ENCODE peak calls at places on chromosomes 3 and 15, in five cellular contexts. V is mesothelial cell of epicardium, W is prostate gland, Q is cardiac muscle cell, N is fibroblast of lung. E is an unnamed sample.

GRCh38 chr3:66395635-66396034 is 105.2 kb downstream of the LRIG1 start:
- DNase-seq in Q (no peak), W (no peak), N (no peak), V (no peak), E (no peak)

GRCh38 chr3:167783781-167784180 is 48.3 kb downstream of the SERPINI1 start:
- DNase-seq in Q (no peak), W (no peak), N (no peak), V (no peak), E (no peak)

GRCh38 chr3:48334605-48335004 is 1.1 kb upstream of the SPINK8 start:
- DNase-seq in V (no peak), W (no peak), N (no peak), Q (no peak), E (no peak)

GRCh38 chr3:12947504-12948369 is 106.4 kb upstream of the RPL32 start:
- DNase-seq in N (peak; percentile 75), W (peak; percentile 64), Q (no peak), V (peak; percentile 51), E (no peak)

GRCh38 chr3:187741403-187742350 is 3.6 kb downstream of the BCL6 start:
- DNase-seq in V (peak; percentile 74), W (peak; percentile 67), N (peak; percentile 91), Q (peak; percentile 72), E (peak; percentile 68)

GRCh38 chr3:95029644-95030043 is 966.8 kb downstream of the NSUN3 start:
- DNase-seq in W (no peak), Q (no peak), N (no peak), V (no peak), E (no peak)

GRCh38 chr3:181383760-181384159 is 328.0 kb upstream of the SOX2 start:
- DNase-seq in N (no peak), W (no peak), V (no peak), Q (no peak), E (no peak)

GRCh38 chr3:57948782-57949242 is 59.4 kb upstream of the FLNB start:
- DNase-seq in Q (no peak), V (no peak), N (no peak), W (no peak), E (no peak)

GRCh38 chr3:151404316-151404715 is 19.8 kb upstream of the P2RY12 start:
- DNase-seq in Q (no peak), W (no peak), N (peak; percentile 44), V (no peak), E (no peak)

GRCh38 chr15:66826504-66826903 is 124.5 kb downstream of the SMAD6 start:
- DNase-seq in W (no peak), Q (no peak), V (no peak), N (no peak), E (no peak)

GRCh38 chr15:38130739-38131498 is 121.7 kb upstream of the SPRED1 start:
- DNase-seq in W (peak; percentile 7), Q (no peak), V (peak; percentile 58), N (peak; percentile 99), E (no peak)

GRCh38 chr3:55482496-55483195 is 4.5 kb downstream of the WNT5A start:
- DNase-seq in V (peak; percentile 59), Q (peak; percentile 66), W (no peak), N (peak; percentile 54), E (peak; percentile 34)

GRCh38 chr3:55483196-55484095 is 3.7 kb downstream of the WNT5A start:
- DNase-seq in N (peak; percentile 27), W (no peak), V (no peak), Q (peak; percentile 38), E (peak; percentile 21)

GRCh38 chr3:55484191-55484644 is 2.9 kb downstream of the WNT5A start:
- DNase-seq in Q (peak; percentile 30), W (no peak), N (peak; percentile 19), V (no peak), E (no peak)

GRCh38 chr3:55481918-55482495 is 5.1 kb downstream of the WNT5A start:
- DNase-seq in V (no peak), Q (peak; percentile 45), W (no peak), N (peak; percentile 39), E (peak; percentile 68)

DNA sequence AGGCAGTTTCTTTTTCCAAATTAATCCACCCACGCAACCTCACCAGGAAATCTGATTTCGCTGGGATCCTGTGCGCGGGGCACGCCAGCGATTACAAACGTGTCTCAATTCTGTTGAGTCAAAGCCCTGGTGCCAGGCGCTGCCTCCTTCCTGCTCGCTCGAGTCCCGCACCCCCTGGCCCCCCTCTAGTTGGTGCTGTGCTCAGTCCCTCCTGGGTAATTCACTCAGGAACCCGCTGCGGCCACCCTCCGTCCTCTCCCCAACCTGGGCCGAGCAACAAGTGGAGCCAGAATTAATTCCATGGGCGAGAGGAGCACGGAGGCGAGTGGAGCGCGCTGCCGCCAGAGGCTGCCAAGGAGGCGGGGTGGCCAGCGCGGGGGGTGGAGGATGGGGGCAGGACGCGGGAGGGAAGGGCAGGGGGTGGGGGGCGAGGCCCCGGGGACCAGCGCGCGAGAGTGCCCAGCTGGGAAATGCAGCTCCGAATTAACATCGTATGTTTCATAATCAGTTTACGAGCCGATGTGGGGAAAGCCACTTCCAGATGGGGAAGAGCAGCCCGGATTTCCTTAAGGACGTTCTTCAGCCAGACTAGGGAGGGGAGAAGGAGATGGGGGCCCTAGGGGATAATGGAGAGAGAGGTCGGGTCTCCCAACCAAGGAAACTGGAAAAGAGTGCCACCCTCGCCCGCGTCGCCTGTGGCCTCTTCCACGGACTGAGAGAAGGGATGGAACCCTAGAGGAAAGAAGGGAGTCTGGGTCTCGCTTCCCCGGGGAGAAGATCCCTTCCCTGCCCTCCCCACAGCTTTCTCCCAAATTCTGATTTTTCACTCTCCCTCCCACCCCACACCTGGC is 5.8 kb downstream of the WNT5A start:
- DNase-seq in N (peak; percentile 72), W (no peak), Q (peak; percentile 28), V (peak; percentile 51), E (peak; percentile 48)
- TF ChIP-seq CTCF in N (no peak), W (no peak), Q (no peak), V (no peak), E (no peak)

GRCh38 chr3:121852256-121852655 is 17.2 kb downstream of the EAF2 start:
- DNase-seq in W (no peak), V (no peak), Q (no peak), N (no peak), E (no peak)

GRCh38 chr3:121855555-121855954 is 20.5 kb downstream of the EAF2 start:
- DNase-seq in Q (peak; percentile 5), W (no peak), V (no peak), N (no peak), E (no peak)
- TF ChIP-seq CTCF in Q (peak; percentile 42), W (no peak), V (no peak), N (no peak), E (no peak)

GRCh38 chr15:100900895-100901169 is 18.3 kb upstream of the LRRK1 start:
- DNase-seq in Q (no peak), V (no peak), N (no peak), W (no peak), E (no peak)
- TF ChIP-seq CTCF in Q (no peak), V (no peak), N (no peak), W (no peak), E (no peak)

DNA sequence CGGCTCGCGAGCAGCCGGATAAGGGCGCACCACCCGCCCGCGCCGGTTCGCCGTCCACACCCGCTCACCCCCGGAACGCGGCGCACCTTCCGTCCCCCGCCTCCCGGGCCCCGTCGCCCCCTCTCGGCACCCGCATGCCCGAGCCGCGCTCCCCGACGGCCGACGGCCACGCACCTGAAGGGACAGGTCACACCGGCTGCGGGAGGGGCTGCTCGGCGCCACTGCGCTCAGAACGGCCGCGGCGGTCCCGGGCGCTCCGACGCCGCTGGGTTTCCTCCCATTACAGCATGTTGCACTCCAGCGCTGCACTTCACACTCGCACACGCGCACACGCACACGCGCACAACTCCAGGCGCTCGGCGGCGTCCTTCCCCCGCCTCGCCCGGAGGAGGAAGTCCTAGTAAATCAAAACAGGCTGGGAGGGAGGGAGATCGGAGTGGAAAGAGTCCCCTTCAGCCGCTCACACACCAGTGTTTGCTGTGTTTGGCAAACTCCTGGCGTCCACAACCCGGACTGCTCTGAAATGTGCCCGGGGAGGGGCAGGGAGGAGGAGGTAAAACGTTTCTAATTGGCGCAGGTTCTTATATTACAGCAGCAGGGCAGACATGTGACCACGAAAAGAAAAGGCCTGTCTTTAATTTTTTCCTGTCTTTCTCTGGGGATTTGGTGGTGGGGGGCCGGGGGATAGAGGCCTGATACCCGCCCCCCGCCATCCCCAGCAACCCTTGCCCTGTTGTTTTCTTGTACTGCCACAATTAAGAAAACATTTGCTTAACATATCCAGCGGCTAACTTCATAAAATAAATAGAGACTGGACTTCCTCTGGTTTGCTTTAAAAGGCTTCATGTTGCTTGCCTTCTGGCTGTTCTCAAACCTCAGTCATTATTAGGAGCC is 76.8 kb upstream of the VGLL4 start:
- DNase-seq in V (peak; percentile 73), W (peak; percentile 85), N (peak; percentile 77), Q (peak; percentile 68), E (peak; percentile 35)
- TF ChIP-seq CTCF in V (no peak), W (peak; percentile 30), N (no peak), Q (no peak), E (no peak)

DNA sequence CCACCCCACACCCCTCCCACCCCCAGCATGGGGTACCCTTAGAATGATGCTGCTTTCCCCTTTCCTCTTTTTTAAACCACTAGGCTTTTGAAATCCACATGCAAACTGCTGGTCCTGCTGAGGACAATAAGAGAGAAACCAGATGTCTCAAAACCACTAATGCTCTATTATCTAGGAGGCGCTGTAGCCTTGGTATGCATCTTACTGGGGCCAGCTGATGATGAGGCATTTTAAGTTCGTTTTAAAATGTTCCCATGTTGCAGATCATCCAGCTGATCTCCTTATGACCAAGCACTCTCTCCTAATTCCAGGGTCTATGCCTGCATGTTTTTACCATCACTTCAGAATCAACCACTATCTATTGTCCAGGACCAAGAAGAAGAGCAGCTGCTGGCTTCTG is 1.3 kb downstream of the NME9 start:
- DNase-seq in Q (peak; percentile 34), V (no peak), W (no peak), N (peak; percentile 22), E (no peak)
- TF ChIP-seq CTCF in Q (peak; percentile 37), V (no peak), W (no peak), N (no peak), E (no peak)

DNA sequence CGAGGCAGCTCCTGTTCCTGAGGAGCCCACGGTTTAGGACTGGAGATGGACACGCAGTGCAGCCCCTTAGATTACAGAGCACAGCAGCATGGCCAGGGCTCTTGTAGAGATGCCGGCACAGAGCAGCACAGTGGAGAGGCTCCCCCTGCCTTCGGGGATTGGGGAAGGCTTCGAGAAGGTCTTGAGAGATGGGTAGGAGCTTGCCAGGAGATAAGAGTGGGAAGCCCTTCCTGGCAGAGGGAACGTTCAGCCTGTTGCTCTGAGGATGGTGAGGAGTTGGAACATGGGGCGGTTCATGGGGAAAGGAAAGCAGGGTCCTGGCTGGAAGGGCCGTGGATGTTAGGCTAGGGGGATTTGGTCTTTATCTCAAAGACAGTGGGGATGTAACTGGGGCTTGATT is 10.0 kb downstream of the EPB42 start:
- DNase-seq in W (no peak), Q (no peak), N (no peak), V (no peak), E (no peak)
- TF ChIP-seq CTCF in W (no peak), Q (no peak), N (no peak), V (no peak), E (no peak)

GRCh38 chr3:165256554-165256953 is 60.4 kb upstream of the SLITRK3 start:
- DNase-seq in N (peak; percentile 33), Q (no peak), W (no peak), V (no peak), E (no peak)

GRCh38 chr3:165259518-165260193 is 63.5 kb upstream of the SLITRK3 start:
- DNase-seq in V (no peak), N (peak; percentile 61), Q (no peak), W (no peak), E (no peak)

DNA sequence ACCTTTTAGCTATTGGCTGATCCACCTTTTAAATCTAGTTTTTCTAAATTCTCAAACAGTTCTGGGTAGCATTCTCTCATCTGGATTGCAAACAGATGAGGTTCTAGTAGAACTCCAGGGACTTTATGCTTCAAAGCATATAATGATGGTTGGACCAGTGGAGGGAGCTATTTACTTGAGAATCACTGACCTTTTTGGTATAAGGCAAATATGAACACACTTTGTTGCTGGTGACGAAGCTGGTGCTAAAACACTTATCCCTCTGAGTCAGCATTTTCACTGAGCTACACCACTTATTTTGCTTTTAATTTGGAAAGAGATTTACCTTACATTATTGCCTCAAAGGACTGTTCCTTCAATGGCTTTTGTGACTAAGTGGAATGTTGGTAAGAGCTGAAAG is 58.6 kb upstream of the SLITRK3 start:
- DNase-seq in V (no peak), W (no peak), N (peak; percentile 72), Q (peak; percentile 65), E (no peak)
- TF ChIP-seq CTCF in V (no peak), W (no peak), N (no peak), Q (peak; percentile 15), E (peak; percentile 27)

E was measured in glutamatergic neuron.